ENCODE peak calls at places on chromosomes 7 and 10, in four cellular contexts. V is mesenchymal stem cell, N is H1, Q is IMR-90. H is an unnamed sample.

GRCh38 chr10:14146501-14146900 is 184.2 kb downstream of the FRMD4A start:
- DNase-seq in V (peak; percentile 61), N (no peak), Q (peak; percentile 77), H (peak; percentile 58)

GRCh38 chr7:107697246-107698044 is 36.8 kb downstream of the SLC26A4 start:
- DNase-seq in V (no peak), N (no peak), Q (no peak), H (no peak)

GRCh38 chr10:95375418-95375817 is 84.6 kb upstream of the PDLIM1 start:
- DNase-seq in V (no peak), N (no peak), Q (no peak), H (no peak)

GRCh38 chr7:2722591-2722990 is 34.6 kb downstream of the AMZ1 start:
- DNase-seq in V (no peak), N (no peak), Q (no peak), H (no peak)

GRCh38 chr7:140230862-140231778 is 54.3 kb upstream of the KDM7A start:
- DNase-seq in V (peak; percentile 50), N (peak; percentile 88), Q (peak; percentile 39), H (peak; percentile 37)

GRCh38 chr10:109732254-109732653 is 191.1 kb downstream of the XPNPEP1 start:
- DNase-seq in V (no peak), N (no peak), Q (no peak), H (no peak)

GRCh38 chr10:49761201-49761788 is 828 bp downstream of the OGDHL start:
- DNase-seq in V (no peak), N (no peak), Q (no peak), H (no peak)

GRCh38 chr10:13745271-13745670 is 158.5 kb downstream of the PRPF18 start:
- DNase-seq in V (no peak), N (no peak), Q (no peak), H (no peak)

GRCh38 chr10:19629559-19629958 is 186.7 kb upstream of the PLXDC2 start:
- DNase-seq in V (peak; percentile 71), N (no peak), Q (peak; percentile 67), H (no peak)

DNA sequence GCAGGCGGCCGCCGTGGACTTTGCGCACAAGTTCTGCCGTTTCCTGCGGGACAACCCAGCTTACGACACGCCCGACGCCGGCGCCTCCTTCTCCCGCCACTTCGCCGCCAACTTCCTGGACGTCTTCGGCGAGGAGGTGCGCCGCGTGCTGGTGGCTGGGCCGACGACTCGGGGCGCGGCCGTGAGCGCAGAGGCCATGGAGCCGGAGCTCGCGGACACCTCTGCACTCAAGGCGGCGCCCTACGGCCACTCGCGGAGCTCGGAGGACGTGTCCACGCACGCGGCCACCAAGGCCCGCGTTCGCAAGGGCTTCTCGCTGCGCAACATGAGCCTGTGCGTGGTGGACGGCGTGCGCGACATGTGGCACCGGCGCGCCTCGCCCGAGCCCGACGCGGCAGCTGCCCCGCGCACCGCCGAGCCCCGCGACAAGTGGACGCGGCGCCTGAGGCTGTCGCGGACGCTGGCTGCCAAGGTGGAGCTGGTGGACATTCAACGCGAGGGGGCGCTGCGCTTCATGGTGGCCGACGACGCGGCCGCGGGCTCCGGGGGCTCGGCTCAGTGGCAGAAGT is 14.1 kb downstream of the SH2B2 start:
- DNase-seq in V (no peak), N (peak; percentile 94), Q (no peak), H (no peak)
- H4K8ac ChIP-seq in V (peak overlapping the region; percentile 66), N (peak overlapping the region; percentile 86), Q (no peak overlapping the region), H (no peak overlapping the region)

GRCh38 chr7:524800-525199 is 5.2 kb upstream of the PDGFA start:
- DNase-seq in V (no peak), N (no peak), Q (no peak), H (no peak)

GRCh38 chr7:522071-522937 is 2.7 kb upstream of the PDGFA start:
- DNase-seq in V (peak; percentile 73), N (no peak), Q (peak; percentile 32), H (no peak)

GRCh38 chr7:523436-524336 is 4.0 kb upstream of the PDGFA start:
- DNase-seq in V (no peak), N (no peak), Q (no peak), H (no peak)

GRCh38 chr7:521221-522070 is 1.8 kb upstream of the PDGFA start:
- DNase-seq in V (peak; percentile 81), N (peak; percentile 70), Q (peak; percentile 16), H (no peak)

DNA sequence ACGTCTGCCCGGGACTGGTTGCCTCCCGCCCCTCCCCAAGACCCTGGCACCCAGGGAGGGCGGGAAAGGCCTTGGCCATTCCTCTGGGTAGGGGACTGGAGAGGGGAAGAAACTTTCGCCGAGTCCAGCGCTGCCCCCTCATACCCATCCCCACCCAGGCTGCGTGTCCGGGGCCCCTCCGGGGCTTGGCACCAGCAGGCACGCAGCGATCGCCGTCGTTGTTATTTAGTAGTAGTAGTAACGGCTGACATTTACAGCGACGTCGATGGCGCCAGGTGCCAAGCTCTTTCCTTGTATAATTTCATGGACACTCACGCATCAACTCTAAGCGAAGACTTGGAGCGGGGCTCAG is 3.3 kb upstream of the PDGFA start:
- DNase-seq in V (no peak), N (no peak), Q (no peak), H (no peak)
- H2BK5ac ChIP-seq in V (no peak overlapping the region), N (no peak overlapping the region), Q (no peak overlapping the region), H (no peak overlapping the region)

DNA sequence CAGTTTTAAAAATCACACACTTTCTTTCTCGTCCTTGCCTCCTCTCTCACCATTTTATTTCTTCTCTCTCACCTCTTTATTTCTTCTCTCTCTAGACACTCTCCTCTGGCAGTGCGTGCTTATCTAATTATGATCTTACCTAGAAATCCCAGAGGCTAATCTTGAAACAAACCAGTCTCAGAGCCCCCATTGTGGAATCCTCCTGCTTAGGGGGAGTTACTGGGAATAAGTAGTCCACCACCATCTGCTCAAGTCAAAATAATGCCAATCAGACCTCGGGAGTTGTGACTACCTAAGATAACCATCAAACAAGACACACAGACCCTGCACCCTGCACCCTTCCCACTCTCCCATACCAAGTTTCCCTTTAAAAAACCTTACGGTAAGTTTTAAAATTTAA is 256.9 kb downstream of the POM121L12 start:
- DNase-seq in V (no peak), N (no peak), Q (no peak), H (no peak)
- H4K8ac ChIP-seq in V (no peak overlapping the region), N (no peak overlapping the region), Q (no peak overlapping the region), H (no peak overlapping the region)

GRCh38 chr10:86363184-86363832 is 3.3 kb downstream of the GRID1 start:
- DNase-seq in V (peak; percentile 26), N (peak; percentile 88), Q (no peak), H (peak; percentile 25)

GRCh38 chr10:86362566-86363183 is 3.9 kb downstream of the GRID1 start:
- DNase-seq in V (no peak), N (no peak), Q (no peak), H (no peak)

GRCh38 chr10:86360657-86361056 is 5.9 kb downstream of the GRID1 start:
- DNase-seq in V (no peak), N (no peak), Q (no peak), H (no peak)

GRCh38 chr10:86361134-86362128 is 5.2 kb downstream of the GRID1 start:
- DNase-seq in V (no peak), N (no peak), Q (no peak), H (no peak)

GRCh38 chr10:86362129-86362527 is 4.5 kb downstream of the GRID1 start:
- DNase-seq in V (no peak), N (no peak), Q (no peak), H (no peak)
- H2BK5ac ChIP-seq in V (no peak overlapping the region), N (no peak overlapping the region), Q (no peak overlapping the region), H (no peak overlapping the region)

GRCh38 chr7:4819450-4820404 is 42.1 kb downstream of the PAPOLB start:
- DNase-seq in V (no peak), N (no peak), Q (no peak), H (no peak)
- H4K8ac ChIP-seq in V (no peak overlapping the region), N (no peak overlapping the region), Q (no peak overlapping the region), H (no peak overlapping the region)

DNA sequence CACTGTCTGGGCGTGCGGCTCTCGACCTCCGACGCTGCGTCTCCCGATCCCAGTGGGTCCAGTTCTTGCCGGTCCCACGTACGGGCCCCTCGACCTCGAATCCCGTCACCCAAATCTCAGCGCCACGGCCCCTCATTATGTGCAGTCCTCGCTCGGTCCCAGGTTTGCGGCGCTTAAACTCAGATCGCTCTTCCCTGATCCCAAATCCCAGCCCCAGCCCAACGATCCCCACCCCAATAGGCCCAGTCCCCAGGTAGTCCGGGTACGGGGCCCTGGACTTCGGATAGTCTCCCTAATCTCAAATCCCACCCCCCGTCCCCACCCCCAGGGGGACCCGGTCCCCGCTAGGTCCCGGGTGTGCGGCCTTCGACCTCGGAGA is 666 bp downstream of the HNRNPF start:
- DNase-seq in V (no peak), N (no peak), Q (no peak), H (no peak)
- H2BK5ac ChIP-seq in V (no peak overlapping the region), N (peak overlapping the region; percentile 93), Q (peak overlapping the region; percentile 66), H (peak overlapping the region; percentile 2)

GRCh38 chr10:132388901-132389630 is 7.9 kb upstream of the PWWP2B start:
- DNase-seq in V (no peak), N (no peak), Q (no peak), H (no peak)
- H4K8ac ChIP-seq in V (no peak overlapping the region), N (peak overlapping the region; percentile 75), Q (no peak overlapping the region), H (no peak overlapping the region)

DNA sequence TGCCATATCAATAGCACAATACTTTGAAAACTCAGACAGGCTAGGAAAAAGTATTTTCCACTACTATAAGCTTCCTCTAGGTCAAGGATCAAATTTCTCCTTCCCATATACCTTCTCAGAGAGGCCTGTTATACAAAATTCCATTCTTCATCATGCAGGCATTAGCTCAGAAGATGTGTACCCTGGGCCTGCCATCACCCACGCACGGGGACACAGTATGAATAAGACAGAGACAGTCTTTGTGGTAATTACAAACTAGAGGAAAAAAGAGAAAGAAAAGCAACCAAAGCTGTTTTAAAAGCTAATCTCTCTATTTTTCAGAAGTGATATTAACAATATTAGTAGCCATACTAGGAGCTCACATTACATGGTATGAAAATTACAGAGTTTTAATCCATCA is 236.8 kb upstream of the AOAH start:
- DNase-seq in V (no peak), N (no peak), Q (no peak), H (peak; percentile 21)
- H2BK5ac ChIP-seq in V (no peak overlapping the region), N (no peak overlapping the region), Q (no peak overlapping the region), H (no peak overlapping the region)

H was measured in trophoblast cell.